ENCODE peak calls at places on chromosome 10, in nine cellular contexts. One of them, this sample, is unnamed.
A peak's percentile ranks its signal among the peaks of the same experiment; 100 is the strongest.

GRCh38 chr10:70765794-70766594 is 19.2 kb downstream of the TBATA start:
- DNase-seq in DMS 273 treated with DMSO at 0.1 percent for 48 hours: no peak
- DNase-seq in A172: no peak
- DNase-seq in dermis blood vessel endothelial cell: no peak
- DNase-seq in retina: no peak
- DNase-seq in NCI-H2081: no peak
- DNase-seq in aorta: no peak
- DNase-seq in transverse colon: no peak
- DNase-seq in fibroblast of villous mesenchyme: no peak
- DNase-seq in this sample: no peak

GRCh38 chr10:5565671-5566581 is 41.2 kb downstream of the CALML3 start:
- DNase-seq in DMS 273 treated with DMSO at 0.1 percent for 48 hours: no peak
- DNase-seq in A172: peak; percentile 52
- DNase-seq in dermis blood vessel endothelial cell: no peak
- DNase-seq in retina: no peak
- DNase-seq in NCI-H2081: no peak
- DNase-seq in aorta: peak; percentile 38
- DNase-seq in transverse colon: peak; percentile 5
- DNase-seq in fibroblast of villous mesenchyme: peak; percentile 67
- DNase-seq in this sample: peak; percentile 10

GRCh38 chr10:127883516-127883915 is 9.2 kb downstream of the CLRN3 start:
- DNase-seq in DMS 273 treated with DMSO at 0.1 percent for 48 hours: no peak
- DNase-seq in A172: no peak
- DNase-seq in dermis blood vessel endothelial cell: no peak
- DNase-seq in retina: no peak
- DNase-seq in NCI-H2081: no peak
- DNase-seq in aorta: no peak
- DNase-seq in transverse colon: no peak
- DNase-seq in fibroblast of villous mesenchyme: no peak
- DNase-seq in this sample: no peak

GRCh38 chr10:36251068-36251467 is 609.0 kb upstream of the FZD8 start:
- DNase-seq in DMS 273 treated with DMSO at 0.1 percent for 48 hours: no peak
- DNase-seq in A172: no peak
- DNase-seq in dermis blood vessel endothelial cell: no peak
- DNase-seq in retina: no peak
- DNase-seq in NCI-H2081: no peak
- DNase-seq in aorta: no peak
- DNase-seq in transverse colon: no peak
- DNase-seq in fibroblast of villous mesenchyme: no peak
- DNase-seq in this sample: no peak

GRCh38 chr10:75018873-75019272 is 92.6 kb upstream of the SAMD8 start:
- DNase-seq in DMS 273 treated with DMSO at 0.1 percent for 48 hours: no peak
- DNase-seq in A172: no peak
- DNase-seq in dermis blood vessel endothelial cell: no peak
- DNase-seq in retina: no peak
- DNase-seq in NCI-H2081: peak; percentile 80
- DNase-seq in aorta: no peak
- DNase-seq in transverse colon: no peak
- DNase-seq in fibroblast of villous mesenchyme: no peak
- DNase-seq in this sample: no peak

GRCh38 chr10:117131390-117132327 is 6.4 kb downstream of the VAX1 start:
- DNase-seq in DMS 273 treated with DMSO at 0.1 percent for 48 hours: no peak
- DNase-seq in A172: no peak
- DNase-seq in dermis blood vessel endothelial cell: no peak
- DNase-seq in retina: peak; percentile 73
- DNase-seq in NCI-H2081: no peak
- DNase-seq in aorta: no peak
- DNase-seq in transverse colon: peak; percentile 18
- DNase-seq in fibroblast of villous mesenchyme: no peak
- DNase-seq in this sample: no peak

GRCh38 chr10:79048639-79049550 is 19.9 kb upstream of the ZMIZ1 start:
- DNase-seq in DMS 273 treated with DMSO at 0.1 percent for 48 hours: no peak
- DNase-seq in A172: no peak
- DNase-seq in dermis blood vessel endothelial cell: no peak
- DNase-seq in retina: no peak
- DNase-seq in NCI-H2081: no peak
- DNase-seq in aorta: peak; percentile 38
- DNase-seq in transverse colon: no peak
- DNase-seq in fibroblast of villous mesenchyme: no peak
- DNase-seq in this sample: no peak

GRCh38 chr10:110568055-110568735 is 700 bp downstream of the SMC3 start:
- DNase-seq in DMS 273 treated with DMSO at 0.1 percent for 48 hours: no peak
- DNase-seq in A172: peak; percentile 30
- DNase-seq in dermis blood vessel endothelial cell: peak; percentile 44
- DNase-seq in retina: peak; percentile 78
- DNase-seq in NCI-H2081: peak; percentile 36
- DNase-seq in aorta: no peak
- DNase-seq in transverse colon: peak; percentile 39
- DNase-seq in fibroblast of villous mesenchyme: peak; percentile 30
- DNase-seq in this sample: peak; percentile 27

GRCh38 chr10:59905066-59905734 is 1.2 kb downstream of the CCDC6 start:
- DNase-seq in DMS 273 treated with DMSO at 0.1 percent for 48 hours: no peak
- DNase-seq in A172: peak; percentile 11
- DNase-seq in dermis blood vessel endothelial cell: peak; percentile 48
- DNase-seq in retina: peak; percentile 69
- DNase-seq in NCI-H2081: peak; percentile 17
- DNase-seq in aorta: peak; percentile 73
- DNase-seq in transverse colon: peak; percentile 59
- DNase-seq in fibroblast of villous mesenchyme: peak; percentile 28
- DNase-seq in this sample: no peak

GRCh38 chr10:69466158-69466490 is 14.9 kb downstream of the TSPAN15 start:
- DNase-seq in DMS 273 treated with DMSO at 0.1 percent for 48 hours: no peak
- DNase-seq in A172: no peak
- DNase-seq in dermis blood vessel endothelial cell: no peak
- DNase-seq in retina: no peak
- DNase-seq in NCI-H2081: no peak
- DNase-seq in aorta: no peak
- DNase-seq in transverse colon: no peak
- DNase-seq in fibroblast of villous mesenchyme: no peak
- DNase-seq in this sample: no peak

GRCh38 chr10:1272762-1273161 is 216.6 kb downstream of the WDR37 start:
- DNase-seq in DMS 273 treated with DMSO at 0.1 percent for 48 hours: no peak
- DNase-seq in A172: no peak
- DNase-seq in dermis blood vessel endothelial cell: no peak
- DNase-seq in retina: no peak
- DNase-seq in NCI-H2081: no peak
- DNase-seq in aorta: no peak
- DNase-seq in transverse colon: no peak
- DNase-seq in fibroblast of villous mesenchyme: no peak
- DNase-seq in this sample: no peak

GRCh38 chr10:127174866-127175265 is 21.5 kb downstream of the INSYN2A start:
- DNase-seq in DMS 273 treated with DMSO at 0.1 percent for 48 hours: no peak
- DNase-seq in A172: no peak
- DNase-seq in dermis blood vessel endothelial cell: no peak
- DNase-seq in retina: no peak
- DNase-seq in NCI-H2081: no peak
- DNase-seq in aorta: no peak
- DNase-seq in transverse colon: no peak
- DNase-seq in fibroblast of villous mesenchyme: no peak
- DNase-seq in this sample: no peak

GRCh38 chr10:100183482-100183881 is 2.3 kb downstream of the ERLIN1 start:
- DNase-seq in DMS 273 treated with DMSO at 0.1 percent for 48 hours: no peak
- DNase-seq in A172: no peak
- DNase-seq in dermis blood vessel endothelial cell: no peak
- DNase-seq in retina: no peak
- DNase-seq in NCI-H2081: no peak
- DNase-seq in aorta: no peak
- DNase-seq in transverse colon: peak; percentile 47
- DNase-seq in fibroblast of villous mesenchyme: peak; percentile 45
- DNase-seq in this sample: no peak

GRCh38 chr10:69269761-69270160 is 8.5 kb upstream of the HK1 start:
- DNase-seq in DMS 273 treated with DMSO at 0.1 percent for 48 hours: no peak
- DNase-seq in A172: no peak
- DNase-seq in dermis blood vessel endothelial cell: no peak
- DNase-seq in retina: no peak
- DNase-seq in NCI-H2081: no peak
- DNase-seq in aorta: no peak
- DNase-seq in transverse colon: no peak
- DNase-seq in fibroblast of villous mesenchyme: peak; percentile 58
- DNase-seq in this sample: no peak

GRCh38 chr10:21670391-21670790 is 136.4 kb downstream of the MLLT10 start:
- DNase-seq in DMS 273 treated with DMSO at 0.1 percent for 48 hours: no peak
- DNase-seq in A172: no peak
- DNase-seq in dermis blood vessel endothelial cell: no peak
- DNase-seq in retina: no peak
- DNase-seq in NCI-H2081: no peak
- DNase-seq in aorta: no peak
- DNase-seq in transverse colon: no peak
- DNase-seq in fibroblast of villous mesenchyme: no peak
- DNase-seq in this sample: no peak

GRCh38 chr10:126420571-126421275 is 32.4 kb upstream of the ADAM12 start:
- DNase-seq in DMS 273 treated with DMSO at 0.1 percent for 48 hours: no peak
- DNase-seq in A172: no peak
- DNase-seq in dermis blood vessel endothelial cell: no peak
- DNase-seq in retina: no peak
- DNase-seq in NCI-H2081: peak; percentile 33
- DNase-seq in aorta: no peak
- DNase-seq in transverse colon: no peak
- DNase-seq in fibroblast of villous mesenchyme: no peak
- DNase-seq in this sample: no peak

GRCh38 chr10:70052462-70053211 is at the start of gene MACROH2A2:
- DNase-seq in DMS 273 treated with DMSO at 0.1 percent for 48 hours: peak; percentile 4
- DNase-seq in A172: peak; percentile 45
- DNase-seq in dermis blood vessel endothelial cell: peak; percentile 18
- DNase-seq in retina: peak; percentile 97
- DNase-seq in NCI-H2081: peak; percentile 66
- DNase-seq in aorta: peak; percentile 64
- DNase-seq in transverse colon: peak; percentile 62
- DNase-seq in fibroblast of villous mesenchyme: peak; percentile 49
- DNase-seq in this sample: peak; percentile 20

GRCh38 chr10:88159127-88159829 is 295.9 kb downstream of the PTEN start:
- DNase-seq in DMS 273 treated with DMSO at 0.1 percent for 48 hours: no peak
- DNase-seq in A172: no peak
- DNase-seq in dermis blood vessel endothelial cell: no peak
- DNase-seq in retina: no peak
- DNase-seq in NCI-H2081: no peak
- DNase-seq in aorta: no peak
- DNase-seq in transverse colon: no peak
- DNase-seq in fibroblast of villous mesenchyme: no peak
- DNase-seq in this sample: no peak

GRCh38 chr10:29189272-29189671 is 99.6 kb upstream of the LYZL1 start:
- DNase-seq in DMS 273 treated with DMSO at 0.1 percent for 48 hours: no peak
- DNase-seq in A172: no peak
- DNase-seq in dermis blood vessel endothelial cell: no peak
- DNase-seq in retina: no peak
- DNase-seq in NCI-H2081: no peak
- DNase-seq in aorta: peak; percentile 55
- DNase-seq in transverse colon: no peak
- DNase-seq in fibroblast of villous mesenchyme: no peak
- DNase-seq in this sample: no peak

GRCh38 chr10:580796-581195 is 108.7 kb downstream of the DIP2C start:
- DNase-seq in DMS 273 treated with DMSO at 0.1 percent for 48 hours: no peak
- DNase-seq in A172: peak; percentile 71
- DNase-seq in dermis blood vessel endothelial cell: no peak
- DNase-seq in retina: no peak
- DNase-seq in NCI-H2081: no peak
- DNase-seq in aorta: no peak
- DNase-seq in transverse colon: no peak
- DNase-seq in fibroblast of villous mesenchyme: peak; percentile 82
- DNase-seq in this sample: peak; percentile 34

GRCh38 chr10:64795847-64796246 is 1274.6 kb downstream of the REEP3 start:
- DNase-seq in DMS 273 treated with DMSO at 0.1 percent for 48 hours: no peak
- DNase-seq in A172: no peak
- DNase-seq in dermis blood vessel endothelial cell: no peak
- DNase-seq in retina: no peak
- DNase-seq in NCI-H2081: no peak
- DNase-seq in aorta: no peak
- DNase-seq in transverse colon: no peak
- DNase-seq in fibroblast of villous mesenchyme: no peak
- DNase-seq in this sample: no peak

GRCh38 chr10:50326757-50327701 is 75.7 kb upstream of the ASAH2 start:
- DNase-seq in DMS 273 treated with DMSO at 0.1 percent for 48 hours: no peak
- DNase-seq in A172: peak; percentile 65
- DNase-seq in dermis blood vessel endothelial cell: peak; percentile 67
- DNase-seq in retina: no peak
- DNase-seq in NCI-H2081: peak; percentile 29
- DNase-seq in aorta: peak; percentile 68
- DNase-seq in transverse colon: no peak
- DNase-seq in fibroblast of villous mesenchyme: peak; percentile 85
- DNase-seq in this sample: no peak

GRCh38 chr10:32360241-32360640 is 13.3 kb upstream of the EPC1 start:
- DNase-seq in DMS 273 treated with DMSO at 0.1 percent for 48 hours: no peak
- DNase-seq in A172: no peak
- DNase-seq in dermis blood vessel endothelial cell: no peak
- DNase-seq in retina: no peak
- DNase-seq in NCI-H2081: no peak
- DNase-seq in aorta: no peak
- DNase-seq in transverse colon: no peak
- DNase-seq in fibroblast of villous mesenchyme: no peak
- DNase-seq in this sample: no peak

GRCh38 chr10:119263966-119264621 is 56.7 kb downstream of the GRK5 start:
- DNase-seq in DMS 273 treated with DMSO at 0.1 percent for 48 hours: peak; percentile 94
- DNase-seq in A172: no peak
- DNase-seq in dermis blood vessel endothelial cell: peak; percentile 72
- DNase-seq in retina: no peak
- DNase-seq in NCI-H2081: no peak
- DNase-seq in aorta: no peak
- DNase-seq in transverse colon: no peak
- DNase-seq in fibroblast of villous mesenchyme: peak; percentile 62
- DNase-seq in this sample: no peak

GRCh38 chr10:218753-219152 is 83.5 kb downstream of the ZMYND11 start:
- DNase-seq in DMS 273 treated with DMSO at 0.1 percent for 48 hours: no peak
- DNase-seq in A172: no peak
- DNase-seq in dermis blood vessel endothelial cell: peak; percentile 21
- DNase-seq in retina: no peak
- DNase-seq in NCI-H2081: no peak
- DNase-seq in aorta: no peak
- DNase-seq in transverse colon: no peak
- DNase-seq in fibroblast of villous mesenchyme: peak; percentile 58
- DNase-seq in this sample: no peak

GRCh38 chr10:13820119-13820518 is 233.4 kb downstream of the PRPF18 start:
- DNase-seq in DMS 273 treated with DMSO at 0.1 percent for 48 hours: no peak
- DNase-seq in A172: no peak
- DNase-seq in dermis blood vessel endothelial cell: peak; percentile 63
- DNase-seq in retina: no peak
- DNase-seq in NCI-H2081: no peak
- DNase-seq in aorta: no peak
- DNase-seq in transverse colon: no peak
- DNase-seq in fibroblast of villous mesenchyme: no peak
- DNase-seq in this sample: no peak

GRCh38 chr10:451021-451471 is 238.4 kb downstream of the DIP2C start:
- DNase-seq in DMS 273 treated with DMSO at 0.1 percent for 48 hours: no peak
- DNase-seq in A172: peak; percentile 10
- DNase-seq in dermis blood vessel endothelial cell: no peak
- DNase-seq in retina: no peak
- DNase-seq in NCI-H2081: no peak
- DNase-seq in aorta: no peak
- DNase-seq in transverse colon: peak; percentile 44
- DNase-seq in fibroblast of villous mesenchyme: peak; percentile 39
- DNase-seq in this sample: no peak